ENCODE peak calls at places on chromosomes 2 and 18, in four cellular contexts. L is NCI-H2171 treated with DMSO at 0.1 percent for 48 hours, C is neuronal stem cell, Q is GDM1. K is an unnamed sample.

GRCh38 chr18:21826196-21826595 is 85.6 kb downstream of the MIB1 start:
- DNase-seq in L (no peak), C (no peak), Q (no peak), K (no peak)

GRCh38 chr2:19942199-19942598 is 40.4 kb upstream of the TTC32 start:
- DNase-seq in L (no peak), C (no peak), Q (no peak), K (no peak)

GRCh38 chr2:7497223-7497622 is 580.0 kb downstream of the RNF144A start:
- DNase-seq in L (peak), C (no peak), Q (no peak), K (no peak)

GRCh38 chr2:84493494-84493893 is 22.8 kb upstream of the DNAH6 start:
- DNase-seq in L (no peak), C (no peak), Q (no peak), K (no peak)

GRCh38 chr2:39435254-39435653 is 1.8 kb downstream of the MAP4K3 start:
- DNase-seq in L (no peak), C (peak), Q (no peak), K (no peak)

GRCh38 chr2:28063492-28063962 is 173.0 kb downstream of the BABAM2 start:
- DNase-seq in L (no peak), C (no peak), Q (no peak), K (no peak)

GRCh38 chr2:45283764-45284620 is 274.7 kb upstream of the SIX2 start:
- DNase-seq in L (no peak), C (no peak), Q (no peak), K (no peak)

GRCh38 chr18:12290086-12290485 is 18.0 kb upstream of the TUBB6 start:
- DNase-seq in L (no peak), C (no peak), Q (no peak), K (no peak)

GRCh38 chr18:79182047-79182713 is 113.0 kb downstream of the ATP9B start:
- DNase-seq in L (no peak), C (no peak), Q (no peak), K (no peak)

GRCh38 chr2:43021791-43022500 is 204.5 kb downstream of the ZFP36L2 start:
- DNase-seq in L (no peak), C (no peak), Q (no peak), K (no peak)

GRCh38 chr18:43789234-43790000 is 512.1 kb upstream of the SYT4 start:
- DNase-seq in L (peak), C (no peak), Q (no peak), K (no peak)

GRCh38 chr2:26017464-26018183 is 16.3 kb upstream of the RAB10 start:
- DNase-seq in L (no peak), C (no peak), Q (no peak), K (no peak)

GRCh38 chr2:37570773-37571570 is 100.5 kb downstream of the CDC42EP3 start:
- DNase-seq in L (no peak), C (no peak), Q (no peak), K (no peak)

GRCh38 chr2:33531345-33532059 is 55.1 kb downstream of the RASGRP3 start:
- DNase-seq in L (no peak), C (no peak), Q (no peak), K (no peak)

GRCh38 chr2:139031722-139032121 is 251.5 kb upstream of the NXPH2 start:
- DNase-seq in L (peak), C (no peak), Q (no peak), K (no peak)

GRCh38 chr18:79354350-79354749 is 41.4 kb upstream of the NFATC1 start:
- DNase-seq in L (no peak), C (no peak), Q (no peak), K (no peak)

GRCh38 chr2:40914648-40915047 is 462.8 kb upstream of the SLC8A1 start:
- DNase-seq in L (no peak), C (no peak), Q (no peak), K (no peak)

GRCh38 chr2:172102159-172102857 is 392 bp downstream of the DLX2 start:
- DNase-seq in L (peak), C (no peak), Q (no peak), K (no peak)

GRCh38 chr2:20578895-20579825 is 71.7 kb downstream of the HS1BP3 start:
- DNase-seq in L (no peak), C (no peak), Q (no peak), K (no peak)

K was measured in T-helper 9 cell.